ENCODE peak calls at places on chromosomes 13 and 19, in four cellular contexts. X is germinal center; A is HS-5; B is stimulated activated CD8-positive, alpha-beta memory T cell treated with anti-CD3 and anti-CD28 coated beads, Interleukin-7, amount 100 ng/mL, for 24 hours. L is an unnamed sample.
A peak's percentile ranks its signal among the peaks of the same experiment; 100 is the strongest.

GRCh38 chr19:39474139-39474620 is 6.5 kb upstream of the TIMM50 start:
- DNase-seq in B (peak; percentile 46), A (no peak), X (peak; percentile 64), L (no peak)

GRCh38 chr13:39417131-39417530 is 185.9 kb downstream of the LHFPL6 start:
- DNase-seq in A (no peak), X (no peak), B (no peak), L (no peak)

GRCh38 chr19:623974-624373 is 9.4 kb downstream of the POLRMT start:
- DNase-seq in A (no peak), X (no peak), B (no peak), L (no peak)

GRCh38 chr13:113151745-113152707 is 6.4 kb upstream of the PROZ start:
- DNase-seq in X (no peak), B (no peak), A (no peak), L (no peak)

GRCh38 chr19:35123573-35123972 is 8.0 kb downstream of the FXYD3 start:
- DNase-seq in B (no peak), A (no peak), X (no peak), L (no peak)

GRCh38 chr13:71578048-71578447 is 289.0 kb downstream of the DACH1 start:
- DNase-seq in B (no peak), X (no peak), A (no peak), L (no peak)

GRCh38 chr13:102825400-102825799 is 20.4 kb upstream of the ERCC5 start:
- DNase-seq in X (no peak), A (no peak), B (no peak), L (no peak)

GRCh38 chr19:18562086-18562485 is 4.4 kb downstream of the KXD1 start:
- DNase-seq in B (no peak), X (no peak), A (no peak), L (no peak)

GRCh38 chr13:112894423-112894672 is 74.7 kb upstream of the MCF2L start:
- DNase-seq in X (no peak), B (no peak), A (no peak), L (no peak)

GRCh38 chr13:46324976-46325375 is 62.1 kb downstream of the RUBCNL start:
- DNase-seq in A (no peak), B (no peak), X (no peak), L (no peak)

GRCh38 chr13:109157275-109157674 is 527.9 kb downstream of the MYO16 start:
- DNase-seq in A (no peak), X (no peak), B (no peak), L (no peak)

GRCh38 chr13:109336730-109337129 is 449.7 kb downstream of the IRS2 start:
- DNase-seq in B (no peak), X (no peak), A (peak; percentile 39), L (no peak)

GRCh38 chr13:35565273-35565672 is 88.8 kb upstream of the MAB21L1 start:
- DNase-seq in X (no peak), A (no peak), B (no peak), L (no peak)

GRCh38 chr13:78689011-78689410 is 30.1 kb upstream of the OBI1 start:
- DNase-seq in A (no peak), X (no peak), B (no peak), L (no peak)

GRCh38 chr13:30762643-30763042 is 27.3 kb downstream of the ALOX5AP start:
- DNase-seq in A (no peak), B (no peak), X (no peak), L (no peak)

GRCh38 chr19:34428549-34429285 is 536 bp downstream of the UBA2 start:
- DNase-seq in X (peak; percentile 27), B (peak; percentile 8), A (no peak), L (no peak)

GRCh38 chr13:48769107-48769704 is 115.5 kb downstream of the CYSLTR2 start:
- DNase-seq in B (peak; percentile 59), A (peak; percentile 49), X (peak; percentile 63), L (peak; percentile 67)

GRCh38 chr19:5333581-5334365 is 6.8 kb downstream of the PTPRS start:
- DNase-seq in X (no peak), B (no peak), A (no peak), L (no peak)

GRCh38 chr19:33950141-33950805 is 153.6 kb downstream of the KCTD15 start:
- DNase-seq in X (no peak), B (no peak), A (no peak), L (no peak)

GRCh38 chr13:74288361-74288911 is 154.2 kb upstream of the KLF12 start:
- DNase-seq in A (no peak), B (no peak), X (peak; percentile 21), L (no peak)

GRCh38 chr19:3851254-3852176 is 17.3 kb downstream of the ZFR2 start:
- DNase-seq in B (no peak), X (no peak), A (no peak), L (no peak)

GRCh38 chr19:14517840-14518505 is at the start of gene DNAJB1:
- DNase-seq in A (no peak), B (no peak), X (peak; percentile 86), L (peak; percentile 69)

GRCh38 chr19:38816131-38816750 is 3.5 kb upstream of the LGALS4 start:
- DNase-seq in B (no peak), X (no peak), A (no peak), L (no peak)

GRCh38 chr19:17764348-17764747 is 13.1 kb downstream of the FCHO1 start:
- DNase-seq in B (no peak), A (no peak), X (no peak), L (no peak)

GRCh38 chr19:38932425-38933179 is 1.9 kb downstream of the MRPS12 start:
- DNase-seq in B (no peak), X (peak; percentile 54), A (no peak), L (no peak)

GRCh38 chr13:44620057-44620456 is 43.9 kb upstream of the TSC22D1 start:
- DNase-seq in A (peak; percentile 20), B (no peak), X (no peak), L (peak; percentile 4)

GRCh38 chr13:51559916-51560315 is 24.3 kb upstream of the WDFY2 start:
- DNase-seq in A (no peak), B (no peak), X (no peak), L (no peak)

GRCh38 chr13:93289842-93290241 is 63.2 kb downstream of the GPC6 start:
- DNase-seq in X (no peak), B (no peak), A (no peak), L (no peak)

GRCh38 chr19:44661904-44662303 is 9.4 kb upstream of the CEACAM19 start:
- DNase-seq in A (no peak), B (no peak), X (no peak), L (no peak)

GRCh38 chr13:85265296-85265695 is 533.9 kb downstream of the SLITRK6 start:
- DNase-seq in B (no peak), A (no peak), X (no peak), L (no peak)

GRCh38 chr19:38506723-38507550 is 73.4 kb downstream of the RYR1 start:
- DNase-seq in B (peak; percentile 81), A (peak; percentile 34), X (peak; percentile 92), L (peak; percentile 83)

GRCh38 chr19:658916-659839 is 3.8 kb downstream of the RNF126 start:
- DNase-seq in A (no peak), B (no peak), X (no peak), L (peak; percentile 70)

L was measured in keratinocyte.